ENCODE peak calls at places on chromosome 13, in four cellular contexts. R is K562, C is A549, Z is GM12878. G is an unnamed sample.

GRCh38 chr13:93727301-93728141 is 500.9 kb downstream of the GPC6 start:
- DNase-seq in R (no peak), C (no peak), Z (no peak), G (peak)

GRCh38 chr13:25840261-25840660 is 211.6 kb downstream of the SHISA2 start:
- DNase-seq in R (no peak), C (no peak), Z (no peak), G (no peak)

GRCh38 chr13:94454906-94455305 is 24.6 kb downstream of the DCT start:
- DNase-seq in R (no peak), C (no peak), Z (no peak), G (peak)

GRCh38 chr13:109275848-109276247 is 510.5 kb downstream of the IRS2 start:
- DNase-seq in R (no peak), C (no peak), Z (no peak), G (no peak)

GRCh38 chr13:35793823-35794222 is 317.3 kb upstream of the MAB21L1 start:
- DNase-seq in R (no peak), C (no peak), Z (no peak), G (no peak)

GRCh38 chr13:94112227-94112626 is 367.3 kb downstream of the DCT start:
- DNase-seq in R (no peak), C (no peak), Z (no peak), G (peak)

GRCh38 chr13:49996166-49996915 is 501 bp upstream of the TRIM13 start:
- DNase-seq in R (peak), C (peak), Z (peak), G (peak)

GRCh38 chr13:30864352-30865130 is 41.5 kb upstream of the MEDAG start:
- DNase-seq in R (no peak), C (no peak), Z (no peak), G (peak)

GRCh38 chr13:97191615-97192014 is 30.5 kb upstream of the MBNL2 start:
- DNase-seq in R (no peak), C (no peak), Z (no peak), G (no peak)

GRCh38 chr13:35936579-35936978 is 194.6 kb downstream of the DCLK1 start:
- DNase-seq in R (no peak), C (no peak), Z (no peak), G (no peak)

GRCh38 chr13:60244381-60244780 is 80.7 kb upstream of the DIAPH3 start:
- DNase-seq in R (no peak), C (no peak), Z (no peak), G (no peak)

GRCh38 chr13:93625536-93625935 is 398.9 kb downstream of the GPC6 start:
- DNase-seq in R (no peak), C (no peak), Z (no peak), G (peak)

GRCh38 chr13:99280166-99280565 is 22.0 kb upstream of the GPR18 start:
- DNase-seq in R (no peak), C (no peak), Z (no peak), G (no peak)

GRCh38 chr13:84896128-84896527 is 903.1 kb downstream of the SLITRK6 start:
- DNase-seq in R (peak), C (no peak), Z (peak), G (peak)

GRCh38 chr13:99197257-99197651 is 3.4 kb upstream of the UBAC2 start:
- DNase-seq in R (no peak), C (no peak), Z (no peak), G (no peak)

GRCh38 chr13:96025283-96025682 is 27.9 kb downstream of the UGGT2 start:
- DNase-seq in R (no peak), C (no peak), Z (no peak), G (no peak)

GRCh38 chr13:109628251-109628699 is 158.1 kb downstream of the IRS2 start:
- DNase-seq in R (no peak), C (no peak), Z (no peak), G (peak)

GRCh38 chr13:110363009-110363408 is 55.9 kb downstream of the COL4A2 start:
- DNase-seq in R (no peak), C (no peak), Z (no peak), G (no peak)

GRCh38 chr13:31310781-31311180 is 111.0 kb downstream of the B3GLCT start:
- DNase-seq in R (no peak), C (no peak), Z (no peak), G (peak)

GRCh38 chr13:97068146-97068545 is 73.9 kb upstream of the OXGR1 start:
- DNase-seq in R (no peak), C (no peak), Z (no peak), G (peak)

GRCh38 chr13:73809561-73809960 is 324.6 kb downstream of the KLF12 start:
- DNase-seq in R (no peak), C (no peak), Z (no peak), G (peak)

GRCh38 chr13:65966991-65967451 is 1263.1 kb downstream of the PCDH9 start:
- DNase-seq in R (peak), C (peak), Z (no peak), G (peak)

GRCh38 chr13:43297967-43298366 is 274.6 kb downstream of the DNAJC15 start:
- DNase-seq in R (no peak), C (no peak), Z (no peak), G (no peak)

GRCh38 chr13:40189426-40189825 is 477.0 kb downstream of the FOXO1 start:
- DNase-seq in R (no peak), C (no peak), Z (no peak), G (no peak)

GRCh38 chr13:92122454-92122853 is 724.0 kb downstream of the GPC5 start:
- DNase-seq in R (no peak), C (no peak), Z (no peak), G (no peak)

GRCh38 chr13:53254495-53254894 is 225.9 kb downstream of the OLFM4 start:
- DNase-seq in R (peak), C (no peak), Z (no peak), G (no peak)

GRCh38 chr13:59103004-59103768 is 1060.5 kb downstream of the DIAPH3 start:
- DNase-seq in R (no peak), C (no peak), Z (no peak), G (peak)

DNA sequence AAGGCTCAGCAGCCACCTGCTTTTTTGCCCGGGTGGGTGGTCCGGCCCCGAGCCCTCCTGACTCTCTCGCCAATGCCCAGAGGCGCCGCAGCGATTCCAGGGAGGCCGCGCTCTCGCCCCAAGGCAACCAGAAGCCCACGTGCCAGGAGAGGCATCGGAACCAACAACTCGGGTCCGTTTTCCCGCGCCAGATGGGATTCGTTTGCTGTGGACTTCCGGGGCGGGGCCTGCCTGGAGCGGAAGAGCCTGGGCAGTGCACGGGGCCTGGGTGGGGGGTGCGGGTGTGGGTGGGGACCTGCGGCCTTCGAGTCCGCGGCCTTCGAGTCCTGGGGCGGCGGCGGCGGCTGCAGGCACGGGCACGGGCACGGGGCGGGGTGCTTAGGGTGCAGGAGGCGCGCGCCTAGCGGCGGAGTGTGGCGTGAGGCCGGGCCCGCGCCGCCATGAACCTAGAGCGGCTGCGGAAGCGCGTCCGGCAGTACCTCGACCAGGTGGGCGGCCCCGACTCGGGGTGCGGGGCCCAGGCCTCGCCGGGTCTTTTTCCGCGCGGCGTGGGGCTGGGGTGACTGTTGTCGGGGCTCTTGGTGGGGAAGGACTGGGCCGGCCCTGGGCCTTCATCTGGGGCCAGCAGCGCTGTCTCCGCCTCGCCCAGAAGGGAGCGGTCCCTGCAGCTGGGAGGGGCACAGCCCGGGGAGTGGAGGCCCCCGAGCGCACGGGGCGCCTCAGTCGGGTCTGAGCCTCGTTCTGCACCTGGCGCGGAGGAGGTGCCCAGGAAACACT is at the start of gene CDC16:
- DNase-seq in R (peak), C (peak), Z (peak), G (peak)
- TF ChIP-seq POLR2A in R (peak), C (peak), Z (peak), G (peak)

DNA sequence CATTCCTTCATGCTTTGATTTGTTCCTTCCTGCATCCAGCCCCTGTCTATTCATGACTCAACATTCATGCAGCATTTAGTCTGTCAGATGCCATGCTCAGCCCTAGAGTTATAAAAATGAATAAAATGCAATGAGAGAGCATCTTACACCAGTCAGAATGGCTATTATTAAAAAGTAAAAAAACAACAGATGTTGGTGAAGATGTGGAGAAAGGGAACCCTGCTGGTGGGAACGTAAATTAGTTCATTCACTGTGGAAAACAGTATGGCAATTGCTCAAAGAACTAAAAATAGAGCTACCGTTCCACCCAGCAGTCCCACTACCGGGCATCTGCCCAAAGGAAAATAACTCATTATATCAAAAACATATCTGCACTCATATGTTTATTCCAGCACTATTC is 70.0 kb upstream of the GTF3A start:
- DNase-seq in R (no peak), C (no peak), Z (no peak), G (peak)
- H3K4me3 ChIP-seq in R (no peak), C (no peak), Z (no peak), G (no peak)

DNA sequence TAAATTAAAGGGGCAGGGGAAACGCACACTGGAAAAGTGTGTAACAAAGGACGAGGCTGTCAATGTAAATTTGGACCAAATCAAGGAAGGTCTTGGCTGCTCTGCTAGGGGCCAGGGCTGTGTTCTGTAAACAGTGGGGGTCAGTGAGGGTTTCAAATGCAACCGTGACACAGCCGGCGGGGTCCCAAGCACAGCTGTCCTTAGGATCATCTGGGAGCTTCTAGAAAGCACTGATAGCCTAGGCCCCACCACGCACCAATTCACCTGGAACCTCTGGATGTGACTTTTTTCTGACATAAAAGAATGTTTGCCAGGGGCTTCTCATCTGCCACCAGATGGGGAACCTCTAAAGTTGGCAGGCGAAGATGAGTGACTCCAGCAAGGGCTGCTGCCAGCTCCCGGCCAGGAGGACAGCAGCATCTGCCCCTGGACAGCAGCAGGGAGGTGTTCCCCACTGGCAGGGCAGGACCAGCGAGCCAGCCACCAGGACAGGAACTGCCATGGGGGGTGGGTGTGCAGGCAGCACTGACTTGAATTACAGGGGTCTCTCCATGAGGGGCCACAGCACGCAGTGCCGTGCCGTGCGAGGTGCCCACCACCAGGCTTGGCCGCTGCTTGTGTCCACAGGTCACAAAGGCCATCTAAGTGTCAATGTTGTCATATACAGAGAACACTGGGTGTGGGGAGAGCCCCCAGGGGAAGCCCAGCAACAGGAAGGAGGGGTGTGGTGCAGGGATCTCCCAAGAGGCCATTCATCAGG is 87.5 kb downstream of the SOX1 start:
- DNase-seq in R (no peak), C (no peak), Z (no peak), G (no peak)
- TF ChIP-seq RCOR1 in R (no peak), C (no peak), Z (no peak), G (no peak)

DNA sequence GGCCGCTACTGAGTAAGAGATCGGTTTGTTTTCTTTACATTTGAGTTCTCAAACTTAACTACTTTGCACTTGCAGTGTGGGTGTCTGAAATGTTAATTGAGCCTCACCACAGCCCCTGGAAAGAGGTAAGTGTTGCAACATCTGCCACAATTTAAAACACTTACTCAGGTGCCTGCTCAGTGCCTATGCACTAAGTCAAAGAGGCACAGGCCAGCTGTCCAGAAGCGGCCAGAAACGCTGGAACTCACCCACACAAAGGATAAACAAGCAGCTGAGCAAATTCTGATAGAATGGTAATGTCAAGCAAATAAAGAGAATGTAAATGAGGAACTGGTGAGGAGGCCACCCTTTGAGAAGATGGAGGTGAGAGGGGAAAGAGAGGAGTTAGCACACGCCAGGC is 67.8 kb upstream of the SERP2 start:
- DNase-seq in R (no peak), C (no peak), Z (no peak), G (peak)
- TF ChIP-seq POLR2A in R (no peak), C (no peak), Z (no peak), G (no peak)

G was measured in IMR-90.